ENCODE peak calls at places on chromosomes 16 and 17, in nine cellular contexts. Z, H, E, M, A, V, Q, C and O are unnamed samples.

GRCh38 chr17:41131979-41132378 is 8.0 kb upstream of the KRTAP4-12 start:
- DNase-seq in H (no peak), V (no peak), Q (no peak), E (peak), Z (no peak), C (no peak), A (peak), M (no peak), O (no peak)

GRCh38 chr16:30778549-30779244 is 8.3 kb downstream of the ZNF629 start:
- DNase-seq in Z (no peak), Q (no peak), A (no peak), C (no peak), V (peak), M (no peak), H (no peak), E (no peak), O (no peak)

GRCh38 chr16:66720766-66721165 is 24.2 kb upstream of the CMTM4 start:
- DNase-seq in V (no peak), H (no peak), Q (no peak), M (no peak), Z (no peak), C (no peak), A (no peak), E (peak), O (no peak)

GRCh38 chr16:8644513-8645140 is 23.1 kb downstream of the METTL22 start:
- DNase-seq in C (no peak), V (no peak), H (no peak), M (no peak), E (no peak), A (no peak), Z (peak), Q (no peak), O (no peak)

GRCh38 chr17:9971991-9972390 is 66.9 kb upstream of the RCVRN start:
- DNase-seq in E (peak), H (no peak), Z (no peak), A (peak), Q (no peak), V (no peak), C (no peak), M (no peak), O (peak)

GRCh38 chr17:15232517-15232915 is 32.6 kb downstream of the PMP22 start:
- DNase-seq in E (peak), Z (no peak), C (no peak), H (no peak), M (no peak), A (no peak), Q (no peak), V (no peak), O (no peak)

GRCh38 chr17:15490634-15491261 is 23.3 kb upstream of the CDRT4 start:
- DNase-seq in E (peak), Q (no peak), V (peak), A (peak), M (no peak), H (no peak), Z (no peak), C (peak), O (peak)

GRCh38 chr16:81167851-81168250 is 70.6 kb upstream of the BCO1 start:
- DNase-seq in H (no peak), V (no peak), C (no peak), Z (no peak), A (no peak), E (no peak), Q (no peak), M (no peak), O (no peak)

GRCh38 chr17:4818276-4818675 is 11.3 kb downstream of the PLD2 start:
- DNase-seq in H (no peak), Z (no peak), E (no peak), M (no peak), Q (no peak), A (no peak), C (no peak), V (no peak), O (no peak)

GRCh38 chr17:2337811-2338657 is 733 bp downstream of the SGSM2 start:
- DNase-seq in V (peak), Q (no peak), C (peak), Z (peak), M (no peak), E (peak), A (peak), H (peak), O (peak)

GRCh38 chr17:75364078-75364477 is 41.4 kb downstream of the GRB2 start:
- DNase-seq in E (peak), Z (no peak), M (no peak), A (peak), Q (no peak), C (no peak), V (no peak), H (no peak), O (no peak)

GRCh38 chr16:83433201-83433600 is 374.6 kb upstream of the HSBP1 start:
- DNase-seq in Q (no peak), H (no peak), E (no peak), V (peak), M (no peak), C (no peak), Z (no peak), A (no peak), O (no peak)

GRCh38 chr16:89037261-89038152 is 56.1 kb upstream of the ACSF3 start:
- DNase-seq in H (no peak), Z (peak), M (no peak), A (peak), V (peak), C (no peak), E (peak), Q (no peak), O (no peak)

GRCh38 chr17:5042152-5043022 is 7.2 kb upstream of the SLC52A1 start:
- DNase-seq in V (no peak), E (no peak), H (no peak), C (no peak), M (no peak), Z (peak), A (peak), Q (no peak), O (no peak)

GRCh38 chr17:61928101-61928436 is 287 bp upstream of the INTS2 start:
- DNase-seq in M (no peak), H (no peak), Q (no peak), E (no peak), C (no peak), A (no peak), Z (no peak), V (no peak), O (no peak)

GRCh38 chr16:5062790-5063765 is 2.7 kb downstream of the C16orf89 start:
- DNase-seq in V (no peak), C (peak), A (no peak), M (no peak), H (no peak), Z (no peak), E (no peak), Q (no peak), O (no peak)

GRCh38 chr17:77502626-77503292 is 362.0 kb downstream of the SEC14L1 start:
- DNase-seq in E (no peak), A (no peak), Q (no peak), Z (no peak), H (no peak), V (no peak), M (no peak), C (no peak), O (no peak)

GRCh38 chr17:7997186-7997585 is 5.2 kb upstream of the GUCY2D start:
- DNase-seq in Z (peak), E (peak), V (peak), Q (peak), C (peak), M (no peak), H (no peak), A (no peak), O (peak)

GRCh38 chr16:85347213-85347591 is 234.9 kb upstream of the CIBAR2 start:
- DNase-seq in H (no peak), A (no peak), Q (no peak), C (peak), M (no peak), E (no peak), V (peak), Z (no peak), O (no peak)

GRCh38 chr16:11833951-11834695 is 17.2 kb downstream of the RSL1D1 start:
- DNase-seq in H (no peak), V (peak), C (no peak), Q (no peak), M (no peak), A (no peak), E (peak), Z (no peak), O (peak)

GRCh38 chr16:89197633-89198416 is 2.5 kb downstream of the SLC22A31 start:
- DNase-seq in M (no peak), Z (no peak), V (peak), C (no peak), A (no peak), H (no peak), E (no peak), Q (no peak), O (no peak)

GRCh38 chr17:76982408-76983074 is 114.3 kb downstream of the MGAT5B start:
- DNase-seq in C (no peak), M (no peak), A (no peak), H (no peak), V (no peak), E (no peak), Z (peak), Q (no peak), O (no peak)

GRCh38 chr16:4273858-4274291 is 1.1 kb upstream of the TFAP4 start:
- DNase-seq in V (peak), A (peak), Q (no peak), Z (peak), H (no peak), C (peak), M (no peak), E (peak), O (no peak)

GRCh38 chr16:25014500-25015147 is 545 bp downstream of the ARHGAP17 start:
- DNase-seq in M (no peak), A (peak), E (peak), H (no peak), Q (no peak), C (peak), V (peak), Z (no peak), O (peak)

GRCh38 chr16:13992976-13993375 is 73.0 kb downstream of the ERCC4 start:
- DNase-seq in A (no peak), C (no peak), Q (no peak), V (no peak), E (no peak), Z (no peak), M (no peak), H (no peak), O (no peak)

GRCh38 chr16:2042171-2042570 is 5.5 kb downstream of the NTHL1 start:
- DNase-seq in H (no peak), V (no peak), Q (no peak), C (no peak), M (no peak), Z (no peak), A (no peak), E (no peak), O (no peak)

GRCh38 chr17:59366773-59367656 is 35.6 kb downstream of the YPEL2 start:
- DNase-seq in Z (no peak), E (peak), Q (peak), M (no peak), V (peak), A (peak), H (no peak), C (no peak), O (no peak)

GRCh38 chr16:67092227-67092626 is 17.5 kb upstream of the PHAF1 start:
- DNase-seq in E (peak), Z (no peak), M (no peak), Q (no peak), A (no peak), V (no peak), C (no peak), H (no peak), O (no peak)

GRCh38 chr17:42111901-42112551 is 488 bp downstream of the DHX58 start:
- DNase-seq in A (peak), Q (no peak), V (no peak), E (peak), H (no peak), Z (peak), M (no peak), C (peak), O (no peak)

GRCh38 chr17:1043601-1044251 is 46.8 kb downstream of the TIMM22 start:
- DNase-seq in C (no peak), A (no peak), V (peak), Z (no peak), E (no peak), Q (no peak), M (no peak), H (no peak), O (no peak)

GRCh38 chr16:27576729-27577128 is 26.8 kb downstream of the KATNIP start:
- DNase-seq in A (no peak), Q (no peak), C (no peak), H (no peak), V (peak), Z (no peak), M (no peak), E (no peak), O (no peak)

GRCh38 chr17:81481011-81481799 is 31.4 kb downstream of the ACTG1 start:
- DNase-seq in V (no peak), Q (peak), C (no peak), M (no peak), H (peak), A (no peak), E (no peak), Z (peak), O (no peak)

GRCh38 chr16:77170805-77171204 is 20.2 kb upstream of the MON1B start:
- DNase-seq in A (no peak), C (no peak), V (no peak), Q (no peak), H (no peak), Z (no peak), E (no peak), M (no peak), O (no peak)

GRCh38 chr17:81285179-81285878 is 9.8 kb downstream of the SLC38A10 start:
- DNase-seq in M (no peak), H (peak), C (no peak), E (no peak), V (no peak), A (no peak), Z (peak), Q (no peak), O (no peak)

GRCh38 chr17:60645918-60646523 is 31.6 kb upstream of the BCAS3 start:
- DNase-seq in M (no peak), C (peak), A (no peak), V (no peak), H (no peak), E (no peak), Q (no peak), Z (no peak), O (no peak)

GRCh38 chr16:24070851-24071250 is 185.3 kb upstream of the CACNG3 start:
- DNase-seq in A (peak), E (no peak), V (peak), C (peak), Z (peak), Q (peak), H (no peak), M (peak), O (peak)

GRCh38 chr17:58840820-58841612 is 85.4 kb downstream of the PPM1E start:
- DNase-seq in A (no peak), Z (no peak), M (no peak), Q (no peak), C (no peak), H (no peak), V (no peak), E (no peak), O (no peak)

GRCh38 chr17:10120113-10120485 is 78.3 kb downstream of the GAS7 start:
- DNase-seq in M (no peak), E (no peak), C (no peak), Q (no peak), A (no peak), Z (no peak), H (no peak), V (no peak), O (no peak)